ENCODE peak calls at places on chromosomes 4 and X, in five cellular contexts. I is Peyer's patch, D is stomach, M is keratinocyte, O is cardiac muscle cell. W is an unnamed sample.

GRCh38 chr4:85548116-85548515 is 73.2 kb downstream of the ARHGAP24 start:
- DNase-seq in I (no peak), D (no peak), M (no peak), O (no peak), W (no peak)

GRCh38 chrX:123215397-123216089 is 31.5 kb downstream of the GRIA3 start:
- DNase-seq in I (no peak), D (no peak), M (no peak), O (no peak), W (no peak)

GRCh38 chr4:40924096-40924792 is 174.5 kb downstream of the NSUN7 start:
- DNase-seq in I (peak; percentile 84), D (peak; percentile 64), M (no peak), O (peak; percentile 58), W (no peak)

GRCh38 chr4:94256833-94257232 is 49.2 kb downstream of the SMARCAD1 start:
- DNase-seq in I (no peak), D (no peak), M (no peak), O (no peak), W (no peak)

GRCh38 chrX:42117318-42117717 is 194.0 kb upstream of the CASK start:
- DNase-seq in I (no peak), D (no peak), M (no peak), O (no peak), W (no peak)

GRCh38 chrX:100410901-100411801 is 1.1 kb upstream of the PCDH19 start:
- DNase-seq in I (no peak), D (no peak), M (no peak), O (peak; percentile 50), W (no peak)

GRCh38 chr4:40323866-40324265 is 11.3 kb upstream of the CHRNA9 start:
- DNase-seq in I (no peak), D (no peak), M (no peak), O (no peak), W (no peak)

GRCh38 chrX:103215037-103215767 is at the start of gene BEX4:
- DNase-seq in I (peak; percentile 93), D (peak; percentile 84), M (no peak), O (peak; percentile 95), W (no peak)

GRCh38 chrX:16610121-16610565 is 39.8 kb upstream of the S100G start:
- DNase-seq in I (no peak), D (no peak), M (no peak), O (no peak), W (peak; percentile 39)

GRCh38 chrX:31649176-31649575 is 577.3 kb upstream of the FTHL17 start:
- DNase-seq in I (no peak), D (no peak), M (no peak), O (no peak), W (no peak)

GRCh38 chr4:99946346-99947189 is at the start of gene DNAJB14:
- DNase-seq in I (peak; percentile 90), D (peak; percentile 83), M (no peak), O (peak; percentile 82), W (no peak)
- TF ChIP-seq CTCF in I (no peak), D (no peak), M (no peak), O (no peak), W (no peak)

GRCh38 chr4:6894086-6894478 is 15.5 kb upstream of the TBC1D14 start:
- DNase-seq in I (peak; percentile 18), D (no peak), M (no peak), O (no peak), W (no peak)

GRCh38 chr4:6893449-6894085 is 16.1 kb upstream of the TBC1D14 start:
- DNase-seq in I (peak; percentile 85), D (peak; percentile 29), M (no peak), O (no peak), W (no peak)

GRCh38 chr4:6892909-6893202 is 16.8 kb upstream of the TBC1D14 start:
- DNase-seq in I (no peak), D (peak; percentile 11), M (no peak), O (no peak), W (no peak)

GRCh38 chr4:6891436-6892170 is 18.0 kb upstream of the TBC1D14 start:
- DNase-seq in I (peak; percentile 45), D (peak; percentile 24), M (no peak), O (no peak), W (no peak)

GRCh38 chr4:6892190-6892908 is 17.3 kb upstream of the TBC1D14 start:
- DNase-seq in I (peak; percentile 82), D (peak; percentile 48), M (no peak), O (peak; percentile 60), W (no peak)
- H3K4me3 ChIP-seq in I (peak overlapping the region; percentile 16), D (peak overlapping the region; percentile 22), M (no peak overlapping the region), O (no peak overlapping the region), W (no peak overlapping the region)

GRCh38 chr4:3510481-3510880 is 21.7 kb downstream of the LRPAP1 start:
- DNase-seq in I (no peak), D (no peak), M (no peak), O (no peak), W (no peak)

GRCh38 chr4:3513807-3514206 is 18.4 kb downstream of the LRPAP1 start:
- DNase-seq in I (no peak), D (no peak), M (no peak), O (no peak), W (no peak)

GRCh38 chr4:3511187-3511586 is 21.0 kb downstream of the LRPAP1 start:
- DNase-seq in I (no peak), D (no peak), M (no peak), O (no peak), W (no peak)

GRCh38 chr4:3512719-3513118 is 19.5 kb downstream of the LRPAP1 start:
- DNase-seq in I (no peak), D (no peak), M (no peak), O (no peak), W (no peak)

DNA sequence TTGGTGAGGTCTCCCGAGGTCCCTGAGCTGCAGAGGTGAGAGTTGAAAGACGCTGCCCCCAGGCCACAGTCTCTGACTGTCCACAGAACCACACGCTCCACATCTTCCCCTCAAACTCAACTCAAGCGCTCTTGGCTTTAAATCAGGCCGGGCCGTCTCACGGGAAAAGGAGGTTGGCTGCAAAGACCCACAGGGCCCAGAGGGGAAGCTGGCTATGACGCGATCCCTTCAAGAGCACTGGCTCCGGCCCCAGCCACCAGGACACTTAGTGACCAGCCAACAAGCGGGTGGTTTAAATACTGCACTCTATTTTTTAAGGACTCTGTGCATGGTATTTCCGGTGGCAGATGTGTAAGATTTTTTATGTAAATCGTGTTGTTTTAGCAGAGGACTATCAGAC is 19.9 kb downstream of the LRPAP1 start:
- DNase-seq in I (no peak), D (no peak), M (no peak), O (no peak), W (no peak)
- H3K36me3 ChIP-seq in I (no peaks in the 10 kb centered on the region), D (peaks cover 97% of the 10 kb centered on the region), M (peaks cover 30% of the 10 kb centered on the region), O (peaks cover 34% of the 10 kb centered on the region), W (peaks cover 44% of the 10 kb centered on the region)

DNA sequence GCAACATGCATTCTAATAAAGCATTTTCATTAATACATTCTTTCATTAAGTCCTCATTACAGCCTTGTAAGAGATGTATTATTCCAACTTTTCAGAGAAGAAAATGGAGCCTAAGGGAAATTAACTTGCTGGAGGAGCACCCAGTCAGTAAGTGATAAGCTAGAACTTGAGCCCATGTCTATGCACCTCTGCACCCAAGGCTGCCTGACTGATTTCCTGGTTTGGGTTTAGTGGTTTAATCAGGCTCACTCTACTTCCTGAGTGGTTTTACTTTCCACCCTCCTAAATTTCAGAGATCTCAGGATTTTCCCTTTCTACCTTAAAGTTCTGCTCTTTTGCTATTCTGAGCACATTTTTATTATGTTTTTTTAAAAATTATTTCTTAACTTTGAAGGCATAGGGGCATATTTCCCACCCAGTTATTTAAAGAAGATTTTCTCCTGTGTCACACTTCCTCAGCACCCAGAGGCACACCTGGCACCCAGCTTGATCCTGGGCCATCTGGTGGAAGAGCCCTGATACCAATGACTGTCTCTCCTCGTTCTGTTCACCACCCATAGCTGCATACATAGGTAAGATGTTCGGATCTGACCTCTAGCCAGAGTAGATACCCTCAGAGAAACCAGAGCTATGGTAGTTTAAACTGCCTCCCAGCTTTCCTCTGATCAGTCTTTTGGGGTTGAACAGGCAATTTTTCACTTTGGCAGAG is 10.4 kb downstream of the CORIN start:
- DNase-seq in I (no peak), D (no peak), M (no peak), O (no peak), W (no peak)
- TF ChIP-seq CTCF in I (no peak), D (no peak), M (no peak), O (no peak), W (no peak)

GRCh38 chr4:16897991-16898827 is at the start of gene LDB2:
- DNase-seq in I (peak; percentile 51), D (peak; percentile 45), M (no peak), O (peak; percentile 83), W (peak; percentile 48)
- H3K4me3 ChIP-seq in I (peak within 1 kb of the TSS; percentile 29), D (peak within 1 kb of the TSS; percentile 53), M (no peak within 1 kb of the TSS), O (peak within 1 kb of the TSS; percentile 35), W (peak within 1 kb of the TSS; percentile 43)

GRCh38 chr4:1539859-1540600 is 133.8 kb upstream of the NKX1-1 start:
- DNase-seq in I (no peak), D (no peak), M (no peak), O (no peak), W (no peak)

GRCh38 chr4:1539132-1539755 is 133.0 kb upstream of the NKX1-1 start:
- DNase-seq in I (no peak), D (no peak), M (no peak), O (no peak), W (no peak)

GRCh38 chr4:1542226-1542490 is 135.9 kb upstream of the NKX1-1 start:
- DNase-seq in I (no peak), D (no peak), M (no peak), O (no peak), W (no peak)

GRCh38 chr4:1541449-1542225 is 135.4 kb upstream of the NKX1-1 start:
- DNase-seq in I (no peak), D (no peak), M (no peak), O (no peak), W (no peak)

DNA sequence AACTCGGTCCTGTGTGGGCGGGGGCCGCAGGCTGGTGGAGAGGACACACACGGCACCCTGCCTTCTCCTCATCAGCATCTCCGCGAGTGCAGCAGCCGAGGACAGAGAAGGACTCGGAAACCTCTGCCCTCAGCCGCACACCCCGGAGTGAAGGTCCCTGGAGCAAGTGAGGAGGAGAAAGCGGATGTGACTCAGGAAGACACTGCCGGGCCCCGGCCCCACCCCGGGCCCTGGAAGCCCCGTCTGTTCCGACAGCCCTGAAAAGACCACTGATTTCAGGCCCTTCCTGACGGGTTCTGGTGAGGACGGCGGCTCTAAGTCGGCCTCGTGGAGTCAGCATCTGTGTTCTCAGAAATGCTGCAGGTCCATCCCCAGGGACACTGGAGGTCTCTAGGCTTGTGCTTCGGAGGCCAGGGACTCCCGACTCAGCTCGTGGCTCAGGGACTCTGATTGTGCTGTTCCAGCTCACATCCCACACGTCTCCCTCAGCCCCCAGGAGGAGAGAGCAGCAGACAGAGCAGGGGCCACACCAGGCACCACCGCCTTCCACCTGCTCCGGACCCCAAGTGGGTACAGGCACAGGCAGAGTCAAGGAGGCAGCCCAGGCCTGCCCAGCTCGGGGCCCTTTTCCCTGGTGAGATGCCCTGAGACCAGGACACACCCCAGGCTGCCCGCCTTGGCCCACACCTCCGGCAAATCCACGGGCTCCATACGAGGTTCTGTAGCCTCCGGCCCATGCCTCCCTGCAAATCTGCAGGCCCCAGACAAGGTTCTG is 134.5 kb upstream of the NKX1-1 start:
- DNase-seq in I (no peak), D (no peak), M (no peak), O (no peak), W (no peak)
- H3K36me3 ChIP-seq in I (no peaks in the 10 kb centered on the region), D (no peaks in the 10 kb centered on the region), M (no peaks in the 10 kb centered on the region), O (no peaks in the 10 kb centered on the region), W (no peaks in the 10 kb centered on the region)